ENCODE peak calls at places on chromosomes 2 and 18, in four cellular contexts. One of them, this sample, is unnamed.

GRCh38 chr18:25533088-25533676 is 181.2 kb upstream of the ZNF521 start:
- DNase-seq in coronary artery: no peak
- DNase-seq in AG10803: no peak
- DNase-seq in epithelial cell of proximal tubule: no peak
- DNase-seq in this sample: no peak

GRCh38 chr2:207260947-207261346 is 95.2 kb upstream of the KLF7 start:
- DNase-seq in coronary artery: no peak
- DNase-seq in epithelial cell of proximal tubule: no peak
- DNase-seq in AG10803: no peak
- DNase-seq in this sample: no peak

GRCh38 chr18:40159141-40160017 is 1795.7 kb upstream of the PIK3C3 start:
- DNase-seq in AG10803: peak
- DNase-seq in epithelial cell of proximal tubule: no peak
- DNase-seq in coronary artery: no peak
- DNase-seq in this sample: no peak

GRCh38 chr18:75757951-75758350 is 330.4 kb upstream of the SMIM21 start:
- DNase-seq in coronary artery: no peak
- DNase-seq in AG10803: no peak
- DNase-seq in epithelial cell of proximal tubule: no peak
- DNase-seq in this sample: no peak

GRCh38 chr2:23859983-23860382 is 66.9 kb downstream of the ATAD2B start:
- DNase-seq in coronary artery: no peak
- DNase-seq in AG10803: peak
- DNase-seq in epithelial cell of proximal tubule: no peak
- DNase-seq in this sample: peak

GRCh38 chr18:78713064-78713463 is 266.6 kb upstream of the SALL3 start:
- DNase-seq in coronary artery: no peak
- DNase-seq in epithelial cell of proximal tubule: no peak
- DNase-seq in AG10803: no peak
- DNase-seq in this sample: no peak

GRCh38 chr2:44075536-44075935 is 79.7 kb upstream of the LRPPRC start:
- DNase-seq in coronary artery: no peak
- DNase-seq in epithelial cell of proximal tubule: no peak
- DNase-seq in AG10803: peak
- DNase-seq in this sample: peak

GRCh38 chr2:74632209-74632938 is 15.8 kb downstream of the M1AP start:
- DNase-seq in coronary artery: no peak
- DNase-seq in AG10803: no peak
- DNase-seq in epithelial cell of proximal tubule: no peak
- DNase-seq in this sample: peak

GRCh38 chr18:79388043-79388442 is 7.7 kb upstream of the NFATC1 start:
- DNase-seq in coronary artery: peak
- DNase-seq in AG10803: no peak
- DNase-seq in epithelial cell of proximal tubule: no peak
- DNase-seq in this sample: no peak

GRCh38 chr2:108927936-108928659 is 60.9 kb downstream of the EDAR start:
- DNase-seq in coronary artery: no peak
- DNase-seq in AG10803: peak
- DNase-seq in epithelial cell of proximal tubule: no peak
- DNase-seq in this sample: peak

GRCh38 chr18:69795785-69796184 is 151.9 kb downstream of the CD226 start:
- DNase-seq in AG10803: peak
- DNase-seq in coronary artery: no peak
- DNase-seq in epithelial cell of proximal tubule: no peak
- DNase-seq in this sample: no peak

GRCh38 chr18:45201489-45201888 is 413.8 kb upstream of the SLC14A2 start:
- DNase-seq in AG10803: no peak
- DNase-seq in coronary artery: no peak
- DNase-seq in epithelial cell of proximal tubule: no peak
- DNase-seq in this sample: no peak

GRCh38 chr2:171878481-171878993 is 15.5 kb downstream of the SLC25A12 start:
- DNase-seq in coronary artery: no peak
- DNase-seq in epithelial cell of proximal tubule: no peak
- DNase-seq in AG10803: peak
- DNase-seq in this sample: peak

GRCh38 chr2:152648336-152648735 is 68.9 kb downstream of the PRPF40A start:
- DNase-seq in AG10803: peak
- DNase-seq in coronary artery: no peak
- DNase-seq in epithelial cell of proximal tubule: no peak
- DNase-seq in this sample: peak

GRCh38 chr2:46540496-46541342 is 61.4 kb downstream of the TMEM247 start:
- DNase-seq in AG10803: peak
- DNase-seq in epithelial cell of proximal tubule: peak
- DNase-seq in coronary artery: peak
- DNase-seq in this sample: peak

GRCh38 chr2:206831442-206831995 is 66.1 kb downstream of the FASTKD2 start:
- DNase-seq in epithelial cell of proximal tubule: no peak
- DNase-seq in coronary artery: no peak
- DNase-seq in AG10803: no peak
- DNase-seq in this sample: no peak

GRCh38 chr2:62099523-62100175 is 96.3 kb upstream of the B3GNT2 start:
- DNase-seq in coronary artery: no peak
- DNase-seq in epithelial cell of proximal tubule: no peak
- DNase-seq in AG10803: no peak
- DNase-seq in this sample: no peak

GRCh38 chr2:7133521-7133920 is 216.3 kb downstream of the RNF144A start:
- DNase-seq in AG10803: no peak
- DNase-seq in epithelial cell of proximal tubule: no peak
- DNase-seq in coronary artery: no peak
- DNase-seq in this sample: no peak

GRCh38 chr2:181678033-181678586 is 2.2 kb downstream of the NEUROD1 start:
- DNase-seq in coronary artery: no peak
- DNase-seq in epithelial cell of proximal tubule: no peak
- DNase-seq in AG10803: peak
- DNase-seq in this sample: peak

GRCh38 chr2:75064691-75065396 is 106.4 kb downstream of the POLE4 start:
- DNase-seq in epithelial cell of proximal tubule: no peak
- DNase-seq in coronary artery: no peak
- DNase-seq in AG10803: peak
- DNase-seq in this sample: peak

GRCh38 chr18:2070636-2071035 is 500.7 kb downstream of the METTL4 start:
- DNase-seq in AG10803: no peak
- DNase-seq in epithelial cell of proximal tubule: no peak
- DNase-seq in coronary artery: no peak
- DNase-seq in this sample: no peak

GRCh38 chr2:25306767-25307368 is 34.9 kb downstream of the DNMT3A start:
- DNase-seq in coronary artery: no peak
- DNase-seq in AG10803: peak
- DNase-seq in epithelial cell of proximal tubule: no peak
- DNase-seq in this sample: no peak

GRCh38 chr2:2183135-2183534 is 147.9 kb downstream of the MYT1L start:
- DNase-seq in epithelial cell of proximal tubule: no peak
- DNase-seq in AG10803: no peak
- DNase-seq in coronary artery: no peak
- DNase-seq in this sample: no peak

GRCh38 chr18:12305930-12306629 is 2.0 kb upstream of the TUBB6 start:
- DNase-seq in epithelial cell of proximal tubule: no peak
- DNase-seq in AG10803: no peak
- DNase-seq in coronary artery: peak
- DNase-seq in this sample: no peak

GRCh38 chr2:19675856-19676460 is 225.8 kb downstream of the TTC32 start:
- DNase-seq in epithelial cell of proximal tubule: no peak
- DNase-seq in coronary artery: peak
- DNase-seq in AG10803: peak
- DNase-seq in this sample: peak

GRCh38 chr2:109377976-109378375 is 235.8 kb downstream of the SEPTIN10 start:
- DNase-seq in coronary artery: peak
- DNase-seq in AG10803: no peak
- DNase-seq in epithelial cell of proximal tubule: no peak
- DNase-seq in this sample: no peak

GRCh38 chr2:54386993-54387590 is 69.0 kb upstream of the SPTBN1 start:
- DNase-seq in epithelial cell of proximal tubule: no peak
- DNase-seq in AG10803: peak
- DNase-seq in coronary artery: no peak
- DNase-seq in this sample: peak

GRCh38 chr18:3960142-3960541 is 495.0 kb downstream of the DLGAP1 start:
- DNase-seq in AG10803: no peak
- DNase-seq in coronary artery: no peak
- DNase-seq in epithelial cell of proximal tubule: no peak
- DNase-seq in this sample: no peak

GRCh38 chr18:75273817-75274216 is 63.2 kb downstream of the TSHZ1 start:
- DNase-seq in epithelial cell of proximal tubule: no peak
- DNase-seq in coronary artery: no peak
- DNase-seq in AG10803: no peak
- DNase-seq in this sample: no peak

GRCh38 chr18:49055787-49056186 is 105.0 kb upstream of the SMAD7 start:
- DNase-seq in coronary artery: peak
- DNase-seq in AG10803: peak
- DNase-seq in epithelial cell of proximal tubule: no peak
- DNase-seq in this sample: peak

DNA sequence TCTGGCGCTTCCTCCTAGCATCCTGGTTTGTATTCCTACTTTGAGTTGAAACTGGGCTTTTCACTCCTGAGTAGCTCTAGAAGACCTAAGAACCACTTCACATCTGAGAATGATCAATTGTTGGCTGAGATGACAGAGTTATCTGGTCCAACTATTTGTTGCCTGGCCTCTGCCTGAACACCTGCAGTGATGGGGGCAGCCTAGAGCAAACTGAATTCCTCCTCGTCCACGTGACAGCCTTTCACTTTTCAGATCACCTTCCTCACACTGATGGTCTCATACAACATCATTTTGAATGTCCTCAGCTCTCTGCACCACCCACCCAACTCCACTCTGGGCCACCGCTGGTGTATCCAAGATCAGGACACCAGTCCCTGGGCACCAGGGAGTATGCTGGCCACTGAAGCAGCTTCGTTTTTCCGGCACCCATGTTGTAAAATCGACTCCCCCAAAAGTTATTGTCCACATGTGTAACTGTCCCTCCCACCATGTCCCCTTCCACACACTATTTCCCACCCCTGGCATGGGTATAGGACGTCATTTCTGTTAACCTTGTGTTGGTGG is 96.5 kb downstream of the TGOLN2 start:
- DNase-seq in epithelial cell of proximal tubule: no peak
- DNase-seq in coronary artery: no peak
- DNase-seq in AG10803: no peak
- DNase-seq in this sample: no peak
- TF ChIP-seq CTCF in epithelial cell of proximal tubule: no peak
- TF ChIP-seq CTCF in coronary artery: no peak
- TF ChIP-seq CTCF in AG10803: no peak
- TF ChIP-seq CTCF in this sample: no peak

DNA sequence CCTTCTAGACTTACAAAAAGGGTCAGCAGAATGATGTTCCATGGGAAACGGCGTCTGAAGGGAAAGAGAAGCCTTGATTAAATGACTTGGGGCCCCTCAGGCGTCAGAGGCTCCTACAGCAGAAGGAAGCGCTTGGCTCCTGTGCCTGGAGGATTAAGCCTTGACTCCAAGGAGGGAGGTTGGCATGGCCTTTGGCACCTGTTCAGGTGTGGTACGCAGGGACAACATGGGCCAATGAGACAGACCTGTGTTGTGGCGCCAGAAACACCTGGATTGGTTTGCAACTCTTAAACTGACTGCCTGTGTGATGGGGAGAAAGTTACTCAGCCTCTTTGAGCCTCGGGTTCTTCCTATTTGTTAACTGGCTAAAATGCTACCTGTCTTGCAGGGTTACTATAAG is 7.6 kb downstream of the PNKD start:
- DNase-seq in coronary artery: no peak
- DNase-seq in AG10803: no peak
- DNase-seq in epithelial cell of proximal tubule: no peak
- DNase-seq in this sample: no peak
- TF ChIP-seq CTCF in coronary artery: no peak
- TF ChIP-seq CTCF in AG10803: no peak
- TF ChIP-seq CTCF in epithelial cell of proximal tubule: no peak
- TF ChIP-seq CTCF in this sample: no peak

GRCh38 chr2:126657636-126658315 is 1.8 kb downstream of the GYPC start:
- DNase-seq in AG10803: peak
- DNase-seq in epithelial cell of proximal tubule: peak
- DNase-seq in coronary artery: peak
- DNase-seq in this sample: peak
- TF ChIP-seq CTCF in AG10803: peak
- TF ChIP-seq CTCF in epithelial cell of proximal tubule: no peak
- TF ChIP-seq CTCF in coronary artery: no peak
- TF ChIP-seq CTCF in this sample: peak

GRCh38 chr2:38446418-38446817 is 69.3 kb upstream of the ATL2 start:
- DNase-seq in AG10803: no peak
- DNase-seq in epithelial cell of proximal tubule: no peak
- DNase-seq in coronary artery: no peak
- DNase-seq in this sample: no peak
- TF ChIP-seq CTCF in AG10803: peak
- TF ChIP-seq CTCF in epithelial cell of proximal tubule: peak
- TF ChIP-seq CTCF in coronary artery: no peak
- TF ChIP-seq CTCF in this sample: peak

DNA sequence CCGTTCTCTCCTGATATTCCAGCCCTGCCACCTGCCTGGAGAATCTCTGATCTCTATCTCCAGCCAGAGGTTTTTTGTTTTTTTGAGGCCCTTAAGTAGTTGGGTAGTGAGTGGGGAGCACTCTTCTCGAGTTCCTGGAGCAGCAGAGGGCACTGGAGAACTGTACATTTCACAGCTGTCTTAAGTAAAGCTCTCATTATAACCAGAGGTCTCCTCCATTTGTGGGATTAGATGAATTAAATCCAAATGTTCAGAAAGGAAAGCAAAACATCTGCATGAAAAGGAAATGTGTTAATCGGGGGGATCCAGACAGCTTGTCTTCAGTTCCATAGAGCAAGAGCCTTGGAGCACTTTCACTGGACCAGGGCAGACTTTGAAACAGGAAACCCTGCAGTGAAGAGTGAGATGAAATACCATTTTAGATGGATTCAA is 32.8 kb downstream of the AOX1 start:
- DNase-seq in AG10803: peak
- DNase-seq in coronary artery: no peak
- DNase-seq in epithelial cell of proximal tubule: no peak
- DNase-seq in this sample: peak
- TF ChIP-seq CTCF in AG10803: peak
- TF ChIP-seq CTCF in coronary artery: no peak
- TF ChIP-seq CTCF in epithelial cell of proximal tubule: peak
- TF ChIP-seq CTCF in this sample: peak

DNA sequence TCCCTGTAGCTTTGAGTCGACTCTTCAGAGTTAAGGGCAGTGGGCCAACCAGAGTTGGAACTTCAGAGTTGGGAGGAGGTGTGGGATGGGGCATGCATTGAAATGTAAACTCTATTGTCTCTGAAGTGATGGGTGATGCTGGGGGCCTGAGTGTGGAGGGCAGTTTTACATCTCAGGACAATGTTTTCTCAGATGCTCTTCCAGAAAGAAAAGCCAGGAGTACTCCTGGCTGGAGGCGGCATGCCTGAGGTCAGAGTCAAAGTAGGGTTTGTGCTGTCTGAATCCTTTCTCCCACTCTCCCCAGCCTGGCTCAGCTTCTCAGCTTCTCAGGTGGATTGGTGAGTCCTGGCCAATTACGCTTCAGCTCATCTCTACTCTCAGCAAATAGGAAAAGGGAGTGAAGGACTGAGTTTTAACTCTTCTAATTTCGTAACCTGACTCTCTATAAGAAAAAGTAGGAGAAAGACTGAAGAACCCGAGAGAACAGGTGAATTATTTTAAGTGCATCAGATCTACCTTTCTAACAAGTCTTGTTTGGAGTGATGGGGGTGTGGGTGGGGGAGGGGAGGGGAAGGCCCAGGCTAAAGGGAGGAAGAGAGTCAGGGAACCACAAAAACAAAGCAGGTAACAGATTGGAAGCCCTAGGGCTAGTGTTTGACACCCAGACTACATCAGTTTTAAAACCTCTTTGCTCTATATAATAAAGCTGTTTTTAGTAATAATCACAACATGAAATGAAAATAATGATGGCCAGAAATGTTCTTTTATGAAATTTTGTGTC is 107.5 kb upstream of the PELI1 start:
- DNase-seq in coronary artery: no peak
- DNase-seq in epithelial cell of proximal tubule: no peak
- DNase-seq in AG10803: no peak
- DNase-seq in this sample: no peak
- TF ChIP-seq CTCF in coronary artery: no peak
- TF ChIP-seq CTCF in epithelial cell of proximal tubule: no peak
- TF ChIP-seq CTCF in AG10803: no peak
- TF ChIP-seq CTCF in this sample: no peak

This sample was measured in fibroblast of the aortic adventitia.